ENCODE peak calls at places on chromosome 7, in nine cellular contexts. X, P, Z, O, W, K, N, F and J are unnamed samples.

GRCh38 chr7:79734158-79734557 is 280.7 kb upstream of the MAGI2 start:
- DNase-seq in X (no peak), P (peak), Z (no peak), O (no peak), W (no peak), K (no peak), N (no peak), F (peak), J (no peak)

GRCh38 chr7:30596043-30596641 is 1.5 kb downstream of the GARS1 start:
- DNase-seq in X (peak), P (peak), Z (peak), O (peak), W (no peak), K (no peak), N (peak), F (peak), J (peak)

GRCh38 chr7:27520828-27521790 is 141.6 kb downstream of the HIBADH start:
- DNase-seq in X (peak), P (no peak), Z (peak), O (peak), W (peak), K (peak), N (no peak), F (peak), J (peak)

GRCh38 chr7:44738876-44739665 is 9.6 kb upstream of the ZMIZ2 start:
- DNase-seq in X (no peak), P (no peak), Z (no peak), O (no peak), W (no peak), K (no peak), N (no peak), F (no peak), J (no peak)

GRCh38 chr7:25820432-25821040 is 331.5 kb upstream of the NFE2L3 start:
- DNase-seq in X (peak), P (no peak), Z (no peak), O (no peak), W (no peak), K (no peak), N (peak), F (no peak), J (peak)

GRCh38 chr7:135913404-135913803 is 63.8 kb downstream of the MTPN start:
- DNase-seq in X (no peak), P (no peak), Z (no peak), O (no peak), W (no peak), K (no peak), N (no peak), F (no peak), J (no peak)

GRCh38 chr7:24049296-24049695 is 234.7 kb upstream of the NPY start:
- DNase-seq in X (no peak), P (peak), Z (no peak), O (no peak), W (no peak), K (no peak), N (no peak), F (no peak), J (no peak)

GRCh38 chr7:10940748-10941358 is 32.8 kb upstream of the PHF14 start:
- DNase-seq in X (no peak), P (peak), Z (no peak), O (no peak), W (no peak), K (no peak), N (peak), F (no peak), J (peak)

GRCh38 chr7:28054531-28055160 is 125.9 kb downstream of the JAZF1 start:
- DNase-seq in X (no peak), P (no peak), Z (no peak), O (no peak), W (no peak), K (no peak), N (no peak), F (no peak), J (no peak)

GRCh38 chr7:102271158-102271798 is 15.4 kb upstream of the SH2B2 start:
- DNase-seq in X (no peak), P (no peak), Z (no peak), O (no peak), W (no peak), K (no peak), N (no peak), F (no peak), J (no peak)

GRCh38 chr7:79317728-79318127 is 135.7 kb downstream of the MAGI2 start:
- DNase-seq in X (peak), P (peak), Z (peak), O (peak), W (peak), K (peak), N (peak), F (peak), J (peak)

GRCh38 chr7:138729444-138729843 is 28.3 kb upstream of the SVOPL start:
- DNase-seq in X (no peak), P (peak), Z (no peak), O (no peak), W (no peak), K (no peak), N (peak), F (no peak), J (no peak)

GRCh38 chr7:27175626-27176342 is 1.7 kb upstream of the HOXA10 start:
- DNase-seq in X (peak), P (no peak), Z (no peak), O (no peak), W (no peak), K (peak), N (no peak), F (no peak), J (no peak)

GRCh38 chr7:93117852-93118530 is at the start of gene SAMD9:
- DNase-seq in X (peak), P (peak), Z (peak), O (peak), W (peak), K (peak), N (peak), F (peak), J (peak)

GRCh38 chr7:141441837-141442627 is 109.2 kb upstream of the AGK start:
- DNase-seq in X (no peak), P (peak), Z (no peak), O (no peak), W (no peak), K (no peak), N (peak), F (no peak), J (peak)

DNA sequence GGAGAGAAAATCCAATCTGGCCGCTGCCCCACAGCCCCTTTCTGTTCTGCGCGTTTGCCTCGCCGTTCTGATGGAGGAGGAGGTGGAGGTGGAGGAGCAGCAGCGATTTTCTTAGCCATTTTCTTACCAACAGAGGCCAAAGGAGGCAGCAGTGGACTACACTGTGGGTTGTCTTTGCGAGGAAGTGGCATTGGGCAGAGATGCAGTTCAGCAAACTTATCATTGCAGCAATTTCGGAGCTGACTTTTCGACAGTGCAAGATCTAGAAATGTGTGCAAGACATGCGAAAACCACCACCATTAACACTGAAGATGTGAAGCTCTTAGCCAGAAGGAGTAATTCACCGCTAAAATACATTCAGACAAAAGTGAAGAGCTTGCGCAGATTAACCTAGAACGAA is 1.9 kb upstream of the ARL4A start:
- DNase-seq in X (peak), P (no peak), Z (peak), O (peak), W (no peak), K (peak), N (peak), F (peak), J (peak)
- TF ChIP-seq CTCF in X (peak), P (peak), Z (peak), O (peak), W (peak), K (peak), N (peak), F (peak), J (peak)

DNA sequence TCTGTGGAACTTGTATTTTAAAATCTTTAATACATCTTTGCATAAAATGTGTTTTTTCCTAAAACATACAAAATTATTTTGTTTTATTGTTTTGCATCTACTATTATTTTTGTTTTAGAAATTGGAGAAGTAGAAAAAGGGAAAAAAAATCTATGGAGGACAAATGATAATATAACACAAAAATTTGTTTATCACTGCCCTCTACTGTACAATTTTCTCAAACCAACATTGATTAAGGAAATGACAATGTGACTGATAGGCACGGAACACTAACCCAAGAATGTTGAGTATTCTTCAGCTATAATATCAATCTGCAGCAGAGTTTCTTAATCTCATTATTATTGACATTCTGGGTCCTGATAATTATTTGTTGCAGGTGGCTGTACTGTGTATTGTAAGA is 9.5 kb upstream of the ING3 start:
- DNase-seq in X (peak), P (peak), Z (peak), O (peak), W (no peak), K (no peak), N (peak), F (no peak), J (peak)
- TF ChIP-seq CTCF in X (peak), P (no peak), Z (peak), O (peak), W (no peak), K (peak), N (peak), F (peak), J (no peak)

GRCh38 chr7:130037703-130038102 is 13.5 kb downstream of the ZC3HC1 start:
- DNase-seq in X (peak), P (peak), Z (peak), O (peak), W (no peak), K (no peak), N (peak), F (no peak), J (no peak)
- TF ChIP-seq CTCF in X (peak), P (peak), Z (peak), O (peak), W (peak), K (no peak), N (peak), F (peak), J (peak)

GRCh38 chr7:121761399-121761798 is 111.6 kb upstream of the PTPRZ1 start:
- DNase-seq in X (no peak), P (peak), Z (no peak), O (no peak), W (no peak), K (no peak), N (peak), F (peak), J (peak)
- TF ChIP-seq CTCF in X (no peak), P (no peak), Z (no peak), O (no peak), W (no peak), K (no peak), N (no peak), F (no peak), J (no peak)

GRCh38 chr7:87059525-87060287 is at the start of gene ELAPOR2:
- DNase-seq in X (peak), P (peak), Z (peak), O (peak), W (no peak), K (peak), N (peak), F (peak), J (peak)
- TF ChIP-seq CTCF in X (no peak), P (no peak), Z (peak), O (peak), W (no peak), K (peak), N (peak), F (peak), J (peak)

DNA sequence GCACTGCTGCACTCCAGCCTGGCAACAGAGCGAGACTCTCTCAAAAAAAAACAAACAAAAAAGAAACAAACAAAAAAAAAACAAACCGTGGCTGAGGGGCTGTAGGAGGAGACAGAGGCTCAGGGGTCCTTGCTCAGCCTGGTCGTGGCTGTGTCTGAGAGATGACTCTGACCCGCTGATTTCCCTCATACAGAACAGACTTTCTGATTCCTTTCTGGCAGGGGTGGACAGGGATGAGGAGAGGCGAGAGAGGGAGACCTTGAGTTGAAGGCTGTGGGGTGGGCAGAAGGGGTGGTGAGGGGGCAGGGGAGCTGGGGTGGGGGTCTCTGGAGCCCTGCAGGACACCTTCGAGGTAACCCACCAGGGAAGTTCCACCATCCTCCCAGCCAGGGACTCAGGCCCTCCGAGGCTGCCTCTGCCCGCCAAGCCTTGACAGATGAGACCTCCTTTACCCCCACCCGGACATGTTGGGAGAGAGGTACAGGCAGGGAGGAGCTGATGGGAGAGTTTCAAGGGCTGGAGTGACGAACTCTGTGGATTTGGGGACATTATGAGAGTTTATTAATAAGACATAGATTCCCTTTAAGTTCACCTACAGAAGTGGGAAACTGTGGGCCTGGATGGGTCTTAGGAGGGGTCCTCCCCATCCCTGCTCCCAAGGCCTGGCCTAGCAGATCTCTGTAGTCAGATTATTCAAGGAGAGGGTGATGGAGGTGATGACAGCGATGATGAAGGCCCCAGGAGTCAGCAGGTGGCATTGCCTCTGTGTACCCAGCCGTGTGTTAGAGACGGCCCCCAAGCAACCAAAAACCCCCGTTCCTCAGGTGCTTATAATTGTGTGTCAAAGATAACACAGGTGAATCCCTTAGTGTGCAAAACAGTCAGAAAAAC is 2.0 kb downstream of the MUC12 start:
- DNase-seq in X (no peak), P (no peak), Z (no peak), O (no peak), W (no peak), K (no peak), N (no peak), F (no peak), J (no peak)
- TF ChIP-seq CTCF in X (no peak), P (no peak), Z (no peak), O (no peak), W (no peak), K (no peak), N (no peak), F (no peak), J (no peak)

GRCh38 chr7:158383665-158384064 is 204.0 kb downstream of the PTPRN2 start:
- DNase-seq in X (no peak), P (no peak), Z (no peak), O (no peak), W (no peak), K (no peak), N (no peak), F (no peak), J (no peak)
- TF ChIP-seq CTCF in X (no peak), P (no peak), Z (no peak), O (no peak), W (no peak), K (no peak), N (no peak), F (no peak), J (no peak)

DNA sequence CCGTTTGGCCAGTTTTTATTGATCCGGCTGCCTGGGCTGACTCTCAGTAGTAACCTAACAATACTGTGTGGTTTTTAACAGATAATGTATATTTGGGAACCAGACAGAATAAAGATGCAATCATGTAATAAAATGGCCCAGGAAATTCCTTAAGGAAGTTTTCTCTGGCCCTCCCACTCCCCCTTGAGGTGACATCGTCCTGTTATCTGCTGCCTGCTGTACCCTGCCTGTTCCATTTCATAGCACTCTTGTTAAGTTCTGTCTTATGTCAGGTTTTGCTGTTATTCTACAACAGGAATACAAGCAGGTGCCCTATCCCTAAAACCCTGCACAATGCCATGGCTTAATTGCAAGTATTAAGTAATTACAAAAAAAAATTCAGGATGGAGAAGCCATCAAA is 12.5 kb downstream of the ITGB8 start:
- DNase-seq in X (peak), P (no peak), Z (no peak), O (no peak), W (no peak), K (no peak), N (peak), F (no peak), J (no peak)
- TF ChIP-seq CTCF in X (no peak), P (no peak), Z (peak), O (peak), W (no peak), K (no peak), N (peak), F (peak), J (no peak)

GRCh38 chr7:90244909-90245841 is at the start of gene CFAP69:
- DNase-seq in X (peak), P (peak), Z (peak), O (peak), W (no peak), K (peak), N (peak), F (peak), J (peak)
- TF ChIP-seq CTCF in X (peak), P (peak), Z (peak), O (peak), W (peak), K (peak), N (no peak), F (peak), J (no peak)

DNA sequence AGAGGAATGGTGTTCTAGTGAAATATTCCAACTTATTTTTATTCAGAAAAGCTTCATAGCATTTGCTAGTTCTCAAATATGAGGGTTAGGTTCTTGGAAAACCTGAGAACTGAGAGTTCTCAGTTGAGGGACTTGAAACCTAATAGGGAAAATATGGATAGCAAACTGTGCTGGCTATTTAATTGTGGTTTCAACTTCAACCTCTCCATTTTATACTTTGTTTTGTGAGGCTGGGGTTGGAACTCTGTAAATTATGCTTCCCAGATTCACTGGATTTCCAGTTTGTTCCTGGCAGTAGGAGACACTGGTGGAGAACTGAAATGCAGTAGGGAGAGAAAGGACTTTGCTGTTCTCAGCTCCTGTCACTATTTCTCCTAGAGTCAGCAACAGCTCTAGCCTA is 52.7 kb downstream of the CDK14 start:
- DNase-seq in X (no peak), P (no peak), Z (no peak), O (no peak), W (no peak), K (no peak), N (no peak), F (peak), J (no peak)
- TF ChIP-seq CTCF in X (no peak), P (no peak), Z (no peak), O (no peak), W (no peak), K (no peak), N (no peak), F (no peak), J (no peak)